ENCODE peak calls at places on chromosomes 6 and 20, in seven cellular contexts. N is NCI-H2081, X is GM10248, K is NCI-H1694, A is heart left ventricle, H is MM.1S, D is SHP77. O is an unnamed sample.
A peak's percentile ranks its signal among the peaks of the same experiment; 100 is the strongest.

GRCh38 chr6:153980176-153980575 is 58.9 kb upstream of the OPRM1 start:
- DNase-seq in N (no peak), X (no peak), K (no peak), A (no peak), H (no peak), D (no peak), O (no peak)

GRCh38 chr20:7770578-7770977 is 169.7 kb downstream of the HAO1 start:
- DNase-seq in N (peak; percentile 81), X (no peak), K (no peak), A (no peak), H (peak; percentile 96), D (peak; percentile 92), O (peak; percentile 79)

GRCh38 chr6:81767163-81768000 is 14.9 kb upstream of the TENT5A start:
- DNase-seq in N (no peak), X (no peak), K (no peak), A (no peak), H (no peak), D (no peak), O (no peak)

GRCh38 chr20:11304811-11305210 is 612.9 kb upstream of the BTBD3 start:
- DNase-seq in N (no peak), X (no peak), K (no peak), A (no peak), H (no peak), D (no peak), O (no peak)

GRCh38 chr6:31634131-31634530 is 13.6 kb downstream of the PRRC2A start:
- DNase-seq in N (no peak), X (no peak), K (no peak), A (no peak), H (no peak), D (no peak), O (no peak)

GRCh38 chr6:117687006-117687405 is 11.7 kb downstream of the NUS1 start:
- DNase-seq in N (no peak), X (no peak), K (no peak), A (no peak), H (no peak), D (no peak), O (no peak)

GRCh38 chr6:125301435-125302391 is at the start of gene HDDC2:
- DNase-seq in N (peak; percentile 28), X (peak; percentile 78), K (no peak), A (peak; percentile 87), H (peak; percentile 56), D (peak; percentile 57), O (peak; percentile 84)

GRCh38 chr20:1184638-1185315 is at the start of gene TMEM74B:
- DNase-seq in N (no peak), X (no peak), K (no peak), A (no peak), H (no peak), D (no peak), O (no peak)

GRCh38 chr20:63032026-63032800 is 25.4 kb upstream of the BHLHE23 start:
- DNase-seq in N (no peak), X (no peak), K (no peak), A (peak; percentile 20), H (no peak), D (no peak), O (no peak)

GRCh38 chr20:33601861-33602260 is 60.3 kb upstream of the C20orf144 start:
- DNase-seq in N (no peak), X (no peak), K (no peak), A (no peak), H (no peak), D (no peak), O (no peak)

GRCh38 chr6:75210885-75211739 is 5.3 kb upstream of the COL12A1 start:
- DNase-seq in N (peak; percentile 56), X (peak; percentile 40), K (peak; percentile 52), A (no peak), H (peak; percentile 70), D (peak; percentile 70), O (peak; percentile 66)

GRCh38 chr20:20710443-20710842 is 2.0 kb downstream of the RALGAPA2 start:
- DNase-seq in N (no peak), X (no peak), K (no peak), A (no peak), H (no peak), D (no peak), O (no peak)

GRCh38 chr6:158707120-158707519 is 57.3 kb downstream of the SYTL3 start:
- DNase-seq in N (no peak), X (no peak), K (no peak), A (peak; percentile 78), H (no peak), D (no peak), O (no peak)

GRCh38 chr6:122081921-122082320 is 317.5 kb upstream of the HSF2 start:
- DNase-seq in N (no peak), X (no peak), K (no peak), A (no peak), H (no peak), D (no peak), O (no peak)

GRCh38 chr6:42659806-42660205 is 62.6 kb downstream of the PRPH2 start:
- DNase-seq in N (no peak), X (no peak), K (no peak), A (no peak), H (no peak), D (no peak), O (no peak)

GRCh38 chr6:67694127-67694526 is 941.0 kb upstream of the ADGRB3 start:
- DNase-seq in N (no peak), X (no peak), K (no peak), A (no peak), H (no peak), D (no peak), O (no peak)

GRCh38 chr6:125904871-125905270 is 51.7 kb upstream of the HINT3 start:
- DNase-seq in N (no peak), X (peak; percentile 18), K (no peak), A (no peak), H (no peak), D (no peak), O (no peak)

GRCh38 chr6:158402184-158402583 is 89.9 kb downstream of the TULP4 start:
- DNase-seq in N (no peak), X (no peak), K (no peak), A (no peak), H (no peak), D (no peak), O (no peak)

GRCh38 chr20:47929368-47930115 is 144.3 kb upstream of the SULF2 start:
- DNase-seq in N (no peak), X (no peak), K (peak; percentile 11), A (no peak), H (no peak), D (no peak), O (no peak)

GRCh38 chr20:36447101-36447500 is 94.2 kb upstream of the MYL9 start:
- DNase-seq in N (no peak), X (no peak), K (no peak), A (no peak), H (no peak), D (no peak), O (no peak)

GRCh38 chr20:57594092-57594911 is 25.9 kb downstream of the ZBP1 start:
- DNase-seq in N (peak; percentile 18), X (peak; percentile 78), K (no peak), A (no peak), H (peak; percentile 28), D (peak; percentile 51), O (peak; percentile 2)

GRCh38 chr6:79874531-79875132 is 72.7 kb downstream of the ELOVL4 start:
- DNase-seq in N (no peak), X (no peak), K (no peak), A (no peak), H (no peak), D (no peak), O (no peak)

GRCh38 chr6:35024601-35025054 is 116.5 kb downstream of the TCP11 start:
- DNase-seq in N (no peak), X (no peak), K (peak; percentile 16), A (peak; percentile 79), H (no peak), D (peak; percentile 18), O (peak; percentile 60)

O was measured in NCI-H774.